ENCODE peak calls at places on chromosomes 7 and 10, in ten cellular contexts. G is uterus, J is fibroblast of pulmonary artery, K is endothelial cell, Q is AG04450, D is mammary epithelial cell, Y is tibial artery, A is upper lobe of right lung, H is MCF 10A, S is heart left ventricle. U is an unnamed sample.

GRCh38 chr10:72316748-72317435 is 37.8 kb downstream of the DNAJB12 start:
- DNase-seq in G (no peak), J (no peak), K (no peak), Q (no peak), D (no peak), Y (no peak), A (peak), H (no peak), S (peak), U (no peak)

GRCh38 chr10:77554996-77555397 is 82.6 kb downstream of the KCNMA1 start:
- DNase-seq in G (no peak), J (no peak), K (no peak), Q (no peak), D (no peak), Y (peak), A (peak), H (no peak), S (no peak), U (no peak)

GRCh38 chr10:113369185-113369785 is 183.6 kb upstream of the HABP2 start:
- DNase-seq in G (no peak), J (no peak), K (no peak), Q (no peak), D (no peak), Y (no peak), A (no peak), H (no peak), S (no peak), U (no peak)

GRCh38 chr10:110387983-110388681 is 83.4 kb upstream of the SMNDC1 start:
- DNase-seq in G (no peak), J (peak), K (no peak), Q (no peak), D (no peak), Y (no peak), A (no peak), H (no peak), S (no peak), U (no peak)

GRCh38 chr10:132575320-132576201 is 38.0 kb downstream of the INPP5A start:
- DNase-seq in G (no peak), J (peak), K (no peak), Q (peak), D (no peak), Y (peak), A (no peak), H (peak), S (no peak), U (no peak)

GRCh38 chr10:129725890-129726631 is 238.0 kb downstream of the EBF3 start:
- DNase-seq in G (no peak), J (no peak), K (no peak), Q (no peak), D (no peak), Y (no peak), A (no peak), H (no peak), S (no peak), U (no peak)

GRCh38 chr7:1081931-1082401 is 5.9 kb upstream of the GPER1 start:
- DNase-seq in G (no peak), J (no peak), K (no peak), Q (peak), D (no peak), Y (no peak), A (no peak), H (no peak), S (no peak), U (no peak)

GRCh38 chr10:34959321-34959720 is 130.8 kb downstream of the CUL2 start:
- DNase-seq in G (no peak), J (no peak), K (peak), Q (no peak), D (no peak), Y (no peak), A (no peak), H (no peak), S (no peak), U (no peak)

GRCh38 chr10:47099445-47099844 is 188.2 kb downstream of the PTPN20 start:
- DNase-seq in G (no peak), J (no peak), K (no peak), Q (no peak), D (no peak), Y (no peak), A (no peak), H (no peak), S (no peak), U (peak)

GRCh38 chr7:36746347-36746746 is 22.1 kb upstream of the AOAH start:
- DNase-seq in G (no peak), J (peak), K (no peak), Q (no peak), D (no peak), Y (no peak), A (no peak), H (no peak), S (no peak), U (no peak)

GRCh38 chr10:119025776-119026175 is 3.7 kb upstream of the NANOS1 start:
- DNase-seq in G (no peak), J (no peak), K (no peak), Q (no peak), D (no peak), Y (no peak), A (no peak), H (no peak), S (peak), U (no peak)

GRCh38 chr7:108561047-108561619 is 8.4 kb downstream of the THAP5 start:
- DNase-seq in G (no peak), J (peak), K (no peak), Q (no peak), D (no peak), Y (no peak), A (no peak), H (no peak), S (no peak), U (no peak)

GRCh38 chr10:24384954-24385353 is 176.0 kb downstream of the KIAA1217 start:
- DNase-seq in G (no peak), J (no peak), K (no peak), Q (no peak), D (no peak), Y (no peak), A (no peak), H (no peak), S (no peak), U (no peak)

GRCh38 chr7:27689045-27689877 is 26.6 kb upstream of the HIBADH start:
- DNase-seq in G (no peak), J (peak), K (peak), Q (no peak), D (peak), Y (no peak), A (no peak), H (peak), S (no peak), U (no peak)

GRCh38 chr7:150973571-150974451 is 4.3 kb downstream of the KCNH2 start:
- DNase-seq in G (no peak), J (no peak), K (no peak), Q (no peak), D (no peak), Y (no peak), A (no peak), H (no peak), S (no peak), U (no peak)

GRCh38 chr10:91049961-91050360 is 129.1 kb upstream of the ANKRD1 start:
- DNase-seq in G (no peak), J (no peak), K (no peak), Q (no peak), D (no peak), Y (no peak), A (no peak), H (no peak), S (no peak), U (no peak)

GRCh38 chr10:33183658-33184057 is 150.8 kb downstream of the NRP1 start:
- DNase-seq in G (no peak), J (no peak), K (no peak), Q (no peak), D (no peak), Y (no peak), A (no peak), H (no peak), S (no peak), U (no peak)

GRCh38 chr10:68665841-68666240 is 55.2 kb upstream of the CCAR1 start:
- DNase-seq in G (no peak), J (peak), K (no peak), Q (peak), D (peak), Y (no peak), A (no peak), H (peak), S (no peak), U (no peak)

GRCh38 chr10:73906524-73907447 is 4.1 kb upstream of the PLAU start:
- DNase-seq in G (peak), J (peak), K (no peak), Q (peak), D (peak), Y (peak), A (no peak), H (peak), S (peak), U (peak)

GRCh38 chr10:90350122-90350521 is 507.7 kb downstream of the HTR7 start:
- DNase-seq in G (no peak), J (no peak), K (no peak), Q (no peak), D (no peak), Y (no peak), A (no peak), H (no peak), S (no peak), U (no peak)

GRCh38 chr7:137816696-137817320 is 30.0 kb downstream of the DGKI start:
- DNase-seq in G (no peak), J (peak), K (no peak), Q (no peak), D (no peak), Y (no peak), A (no peak), H (peak), S (no peak), U (no peak)

GRCh38 chr7:155725073-155725346 is 80.5 kb downstream of the RBM33 start:
- DNase-seq in G (no peak), J (no peak), K (no peak), Q (no peak), D (no peak), Y (no peak), A (no peak), H (no peak), S (no peak), U (no peak)

GRCh38 chr7:18873674-18874341 is 243.6 kb downstream of the TWIST1 start:
- DNase-seq in G (no peak), J (peak), K (peak), Q (no peak), D (no peak), Y (no peak), A (no peak), H (peak), S (no peak), U (no peak)
- TF ChIP-seq CTCF in G (no peak), J (peak), K (peak), Q (peak), D (peak), Y (no peak), A (no peak), H (peak), S (no peak), U (peak)

DNA sequence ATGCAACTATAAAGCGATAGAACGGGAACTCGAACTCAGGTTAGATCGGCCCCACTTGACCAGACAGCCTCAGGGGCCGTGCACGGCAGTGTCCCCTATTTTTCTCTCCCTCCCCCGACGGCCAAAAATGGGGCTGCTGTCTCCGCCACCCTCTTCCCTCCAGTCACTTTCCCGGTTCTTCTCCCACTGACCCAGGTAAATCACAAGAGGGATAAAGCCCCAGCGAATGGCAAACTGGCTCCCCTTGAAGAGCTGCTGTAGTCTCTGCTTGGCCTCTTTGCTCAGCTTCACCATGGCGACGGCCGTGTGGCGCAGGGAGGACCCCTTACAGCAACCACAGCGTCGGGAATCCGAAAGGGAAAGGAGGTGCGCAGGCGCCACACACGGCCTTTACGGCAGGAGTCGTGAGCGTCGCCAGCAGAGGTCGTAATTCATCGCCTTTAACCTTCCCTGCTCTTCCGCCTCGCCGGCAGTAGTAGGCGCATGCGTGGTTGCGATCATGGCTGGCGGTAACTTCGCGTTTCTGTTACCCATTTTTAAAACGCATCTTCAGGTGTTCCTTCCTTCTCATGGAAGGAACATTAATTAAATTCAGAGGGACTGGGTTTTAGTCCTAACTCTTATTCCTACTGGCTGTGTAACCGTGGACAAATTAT is at the start of gene TOMM7:
- DNase-seq in G (peak), J (peak), K (peak), Q (peak), D (peak), Y (peak), A (peak), H (peak), S (peak), U (peak)
- TF ChIP-seq CTCF in G (peak), J (no peak), K (no peak), Q (no peak), D (no peak), Y (peak), A (peak), H (no peak), S (peak), U (peak)

DNA sequence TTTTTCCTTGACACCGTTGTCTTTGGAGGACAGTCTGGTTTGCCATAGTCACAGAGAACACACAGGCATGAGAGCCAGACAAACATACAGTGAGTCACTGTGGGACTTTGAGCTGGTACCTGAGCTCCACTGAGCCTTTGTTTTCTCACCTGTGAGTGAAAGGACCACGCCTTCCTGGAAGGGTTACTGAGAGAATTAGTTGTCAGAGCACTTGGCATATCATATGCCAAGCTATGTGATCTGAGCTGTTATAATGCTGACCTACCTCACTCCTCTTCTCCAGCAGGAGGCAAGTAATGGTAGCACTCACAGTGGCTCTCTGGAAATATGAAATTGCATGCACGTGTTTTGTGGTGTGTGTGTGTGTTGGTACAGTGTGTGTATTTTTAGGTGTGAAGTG is 59.7 kb downstream of the CXCL12 start:
- DNase-seq in G (no peak), J (no peak), K (no peak), Q (no peak), D (no peak), Y (no peak), A (no peak), H (no peak), S (no peak), U (peak)
- TF ChIP-seq CTCF in G (no peak), J (no peak), K (no peak), Q (no peak), D (no peak), Y (no peak), A (no peak), H (no peak), S (no peak), U (no peak)

GRCh38 chr7:40043164-40043563 is 91.3 kb downstream of the MPLKIP start:
- DNase-seq in G (no peak), J (no peak), K (no peak), Q (no peak), D (no peak), Y (no peak), A (no peak), H (no peak), S (no peak), U (no peak)

DNA sequence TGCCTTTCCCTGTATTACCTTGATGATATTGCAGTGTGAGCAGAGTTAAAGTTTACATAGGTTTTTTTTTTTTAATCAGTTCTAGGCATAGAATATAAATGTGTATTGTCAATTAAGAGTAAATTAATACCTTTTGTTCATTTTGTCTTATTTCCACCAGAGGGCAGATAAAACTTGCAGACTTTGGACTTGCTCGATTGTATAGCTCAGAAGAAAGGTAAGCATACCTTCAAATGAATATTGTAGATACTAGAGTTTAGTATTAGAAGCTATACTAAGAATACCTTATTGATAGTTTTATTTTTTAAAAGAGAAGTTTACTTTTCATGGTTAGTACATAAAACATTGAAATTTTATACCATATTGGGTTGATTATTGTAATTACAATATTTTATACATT is 86.8 kb downstream of the MPLKIP start:
- DNase-seq in G (no peak), J (no peak), K (no peak), Q (no peak), D (no peak), Y (no peak), A (no peak), H (peak), S (no peak), U (no peak)
- TF ChIP-seq CTCF in G (no peak), J (peak), K (peak), Q (peak), D (no peak), Y (no peak), A (no peak), H (no peak), S (no peak), U (peak)